ENCODE peak calls at places on chromosomes 12 and 14, in five cellular contexts. O is H1, E is mesendoderm, R is neuronal stem cell, Q is H9. D is an unnamed sample.

GRCh38 chr12:49744363-49744885 is 3.1 kb downstream of the TMBIM6 start:
- DNase-seq in Q (no peak), R (no peak), E (peak), O (no peak), D (no peak)

GRCh38 chr12:49777800-49778748 is 36.7 kb downstream of the TMBIM6 start:
- DNase-seq in E (peak), O (peak), Q (peak), R (peak), D (peak)

GRCh38 chr12:66598081-66598480 is 80.8 kb downstream of the GRIP1 start:
- DNase-seq in R (no peak), Q (no peak), O (no peak), E (no peak), D (no peak)

GRCh38 chr14:102928412-102929348 is 6.2 kb downstream of the AMN start:
- DNase-seq in Q (peak), O (peak), R (peak), E (peak), D (peak)

GRCh38 chr12:52729147-52729546 is 25.8 kb upstream of the KRT77 start:
- DNase-seq in E (no peak), Q (no peak), O (no peak), R (no peak), D (no peak)

GRCh38 chr14:24122971-24123370 is 7.5 kb upstream of the FITM1 start:
- DNase-seq in O (no peak), Q (no peak), E (no peak), R (no peak), D (no peak)

GRCh38 chr12:57726151-57726883 is 12.2 kb downstream of the AGAP2 start:
- DNase-seq in E (peak), Q (peak), O (peak), R (peak), D (peak)

GRCh38 chr12:108578813-108579212 is 16.4 kb downstream of the ISCU start:
- DNase-seq in R (no peak), E (no peak), Q (no peak), O (no peak), D (no peak)

GRCh38 chr12:51187370-51187987 is 14.5 kb upstream of the TFCP2 start:
- DNase-seq in R (no peak), Q (no peak), E (no peak), O (no peak), D (no peak)

GRCh38 chr14:59358774-59359173 is 106.4 kb downstream of the GPR135 start:
- DNase-seq in O (no peak), R (no peak), Q (no peak), E (no peak), D (no peak)

GRCh38 chr14:32693114-32693513 is 245.6 kb upstream of the NPAS3 start:
- DNase-seq in Q (peak), R (no peak), O (no peak), E (peak), D (peak)

GRCh38 chr12:70645494-70646317 is 8.5 kb upstream of the PTPRB start:
- DNase-seq in E (peak), O (no peak), Q (peak), R (no peak), D (peak)

GRCh38 chr12:47757360-47757839 is 1.3 kb downstream of the RAPGEF3 start:
- DNase-seq in E (no peak), R (no peak), O (no peak), Q (no peak), D (no peak)

GRCh38 chr12:106759526-106760183 is 14.8 kb upstream of the RIC8B start:
- DNase-seq in E (no peak), R (no peak), O (no peak), Q (no peak), D (no peak)

GRCh38 chr14:59346796-59347510 is 118.2 kb downstream of the GPR135 start:
- DNase-seq in Q (no peak), O (no peak), R (no peak), E (no peak), D (peak)

GRCh38 chr14:37792124-37792523 is 196.7 kb downstream of the TTC6 start:
- DNase-seq in E (no peak), R (no peak), Q (no peak), O (no peak), D (no peak)

GRCh38 chr14:78450945-78451344 is 280.8 kb downstream of the NRXN3 start:
- DNase-seq in E (no peak), R (no peak), O (no peak), Q (no peak), D (no peak)

GRCh38 chr14:54193871-54194270 is 202.9 kb upstream of the CDKN3 start:
- DNase-seq in Q (no peak), O (no peak), E (peak), R (no peak), D (no peak)

GRCh38 chr12:55707841-55708694 is at the start of gene ITGA7:
- DNase-seq in O (peak), E (peak), R (peak), Q (peak), D (no peak)

GRCh38 chr12:5458229-5459050 is 26.5 kb downstream of the NTF3 start:
- DNase-seq in R (no peak), Q (no peak), O (no peak), E (no peak), D (no peak)

GRCh38 chr12:108560321-108560721 is 652 bp downstream of the SART3 start:
- DNase-seq in O (no peak), R (no peak), E (peak), Q (no peak), D (peak)

GRCh38 chr14:65962952-65963351 is 523.2 kb upstream of the CCDC196 start:
- DNase-seq in R (no peak), E (no peak), Q (no peak), O (no peak), D (no peak)

GRCh38 chr12:104600790-104601739 is 144.3 kb downstream of the CHST11 start:
- DNase-seq in R (no peak), O (no peak), Q (no peak), E (no peak), D (no peak)

GRCh38 chr12:15631007-15631715 is 158.0 kb downstream of the EPS8 start:
- DNase-seq in R (no peak), Q (no peak), O (no peak), E (no peak), D (no peak)

GRCh38 chr12:15633201-15633600 is 156.0 kb downstream of the EPS8 start:
- DNase-seq in Q (no peak), R (no peak), E (no peak), O (no peak), D (no peak)

GRCh38 chr12:15632708-15633107 is 156.5 kb downstream of the EPS8 start:
- DNase-seq in O (no peak), R (no peak), E (no peak), Q (no peak), D (no peak)

GRCh38 chr12:15636060-15636890 is 152.9 kb downstream of the EPS8 start:
- DNase-seq in E (peak), Q (no peak), O (no peak), R (no peak), D (no peak)

DNA sequence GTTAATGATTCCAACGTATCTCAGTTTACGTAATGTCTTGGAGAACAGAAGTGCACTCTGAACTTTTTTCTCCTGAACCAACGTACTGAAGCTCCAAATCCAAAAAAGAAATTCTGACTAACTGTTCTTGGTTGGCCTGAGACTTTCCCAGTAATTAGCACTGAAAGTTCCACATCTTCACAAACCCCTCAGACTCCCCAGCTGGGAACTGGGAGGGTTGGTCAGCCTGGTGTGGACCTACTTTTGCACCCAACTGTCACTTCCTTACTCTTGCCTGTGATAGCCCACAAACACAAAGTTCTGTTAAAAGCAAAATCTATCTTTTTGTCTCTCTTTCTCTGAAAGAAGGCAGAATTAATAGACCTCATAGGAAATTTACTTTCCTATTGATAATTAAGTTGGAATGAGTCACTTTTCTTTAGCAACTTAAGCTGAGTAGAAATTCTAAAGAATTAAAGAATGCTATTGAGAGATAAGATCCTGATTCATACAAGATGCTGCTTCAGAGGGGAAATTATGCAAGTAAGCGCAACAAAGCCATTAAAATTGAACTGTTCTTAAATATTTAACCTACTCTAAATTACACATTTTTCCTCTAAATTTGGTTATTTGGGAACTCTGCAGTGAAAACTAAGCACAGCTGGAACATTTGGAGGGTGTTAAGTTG is 155.0 kb downstream of the EPS8 start:
- DNase-seq in R (no peak), Q (no peak), E (no peak), O (no peak), D (peak)
- H3K23ac ChIP-seq in R (no peak), Q (no peak), E (no peak), O (no peak), D (no peak)

DNA sequence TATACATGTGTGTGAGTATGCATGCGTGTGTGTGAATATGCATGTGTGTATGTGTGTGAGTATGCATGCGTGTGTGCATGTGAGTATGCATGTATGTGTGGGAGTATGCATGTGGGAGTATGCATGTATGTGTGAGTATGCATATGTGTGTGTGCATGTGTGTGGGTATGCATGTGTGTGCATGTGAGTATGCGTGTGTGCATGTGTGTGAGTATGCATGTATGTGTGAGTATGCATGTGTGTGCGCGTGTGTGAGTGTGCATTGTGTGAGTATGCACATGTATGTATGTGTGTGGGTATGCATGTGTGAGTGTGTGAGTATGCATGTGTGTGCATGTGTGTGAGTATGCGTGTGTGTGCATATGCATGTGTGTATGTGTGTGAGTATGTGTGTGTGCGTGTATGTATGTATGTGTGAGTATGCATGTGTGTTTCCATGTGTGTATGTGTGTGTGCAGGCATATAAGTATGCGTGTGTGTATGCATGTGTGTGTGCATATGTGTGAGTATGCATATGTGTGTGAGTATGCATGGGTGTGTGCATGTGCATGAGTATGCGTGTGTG is 97.9 kb upstream of the MED13L start:
- DNase-seq in O (no peak), E (no peak), Q (no peak), R (no peak), D (no peak)
- H3K23ac ChIP-seq in O (peak), E (no peak), Q (no peak), R (peak), D (no peak)

DNA sequence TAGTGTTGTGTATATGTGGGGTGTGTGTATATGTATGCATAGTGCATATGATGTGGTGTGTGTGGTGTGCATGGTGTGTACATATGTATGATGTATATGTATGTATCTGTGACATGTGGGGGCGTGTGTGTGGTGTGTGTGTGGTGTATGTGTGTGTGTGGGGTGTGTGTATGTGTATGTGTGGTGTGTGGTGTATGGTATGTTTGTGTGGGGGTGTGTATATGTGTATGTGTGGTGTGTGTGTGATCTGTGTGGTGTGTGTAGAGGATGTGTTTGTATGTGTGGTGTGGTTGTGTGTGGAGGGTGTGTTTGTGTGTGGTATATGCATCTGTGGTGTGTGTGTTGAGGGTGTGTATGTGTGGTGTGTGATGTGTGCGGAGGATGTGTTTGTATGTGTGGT is 61.6 kb downstream of the CLMN start:
- DNase-seq in Q (no peak), O (no peak), E (no peak), R (no peak), D (no peak)
- H3K23ac ChIP-seq in Q (no peak), O (no peak), E (peak), R (no peak), D (no peak)

DNA sequence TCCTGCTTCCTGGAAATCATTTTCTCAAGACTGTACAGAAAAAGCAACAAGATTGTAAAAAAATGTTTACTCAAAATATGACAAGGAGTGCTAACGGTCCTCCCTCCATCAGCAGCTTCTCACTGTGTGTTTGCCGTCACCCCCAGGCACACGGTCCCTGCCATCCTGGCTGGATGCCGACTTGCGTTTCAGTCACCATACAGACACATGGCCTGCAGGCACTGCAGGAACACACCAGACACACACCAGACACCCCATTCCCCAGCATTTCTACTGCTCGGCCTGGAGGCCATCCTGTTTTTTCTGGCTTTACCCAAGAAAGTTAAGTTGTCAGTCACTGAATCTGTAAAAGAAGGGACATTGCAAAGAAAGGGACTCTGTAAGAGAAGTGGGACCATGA is 10.8 kb downstream of the KCNK10 start:
- DNase-seq in O (no peak), E (no peak), R (no peak), Q (no peak), D (no peak)
- H3K23ac ChIP-seq in O (no peak), E (no peak), R (no peak), Q (no peak), D (no peak)

GRCh38 chr14:60642270-60642789 is 6.9 kb downstream of the SIX1 start:
- DNase-seq in R (peak), Q (peak), E (peak), O (peak), D (no peak)
- H3K23ac ChIP-seq in R (peak), Q (no peak), E (no peak), O (no peak), D (peak)

GRCh38 chr12:118581396-118581795 is 205.0 kb downstream of the SUDS3 start:
- DNase-seq in O (no peak), E (no peak), Q (no peak), R (no peak), D (no peak)

GRCh38 chr12:118571730-118572129 is 195.4 kb downstream of the SUDS3 start:
- DNase-seq in Q (no peak), R (no peak), E (no peak), O (no peak), D (no peak)

DNA sequence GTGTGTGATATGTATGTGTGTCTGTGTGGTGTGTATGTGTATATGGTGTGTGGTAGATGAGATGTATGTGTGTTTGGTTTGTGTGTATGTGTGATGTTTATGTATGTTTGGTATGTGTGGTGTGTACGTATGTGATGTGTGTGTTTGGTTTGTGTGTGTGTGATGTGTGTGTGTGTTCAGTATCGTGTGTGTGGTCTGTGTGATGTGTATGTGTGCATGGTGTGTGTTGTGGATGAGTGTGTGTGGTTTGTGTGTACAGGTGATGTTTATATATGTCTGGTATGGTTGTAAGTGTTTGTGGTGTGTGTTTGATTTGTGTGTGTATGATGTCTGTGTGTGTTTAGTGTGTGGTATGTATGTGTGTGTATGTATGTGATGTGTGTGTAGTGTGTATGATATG is 199.4 kb downstream of the SUDS3 start:
- DNase-seq in Q (no peak), E (no peak), R (no peak), O (no peak), D (no peak)
- H3K23ac ChIP-seq in Q (no peak), E (no peak), R (no peak), O (no peak), D (no peak)

GRCh38 chr14:52949249-52949648 is 1.6 kb downstream of the FERMT2 start:
- DNase-seq in R (no peak), E (no peak), Q (no peak), O (no peak), D (no peak)

GRCh38 chr14:52950898-52951729 is at the start of gene FERMT2:
- DNase-seq in R (peak), Q (peak), O (peak), E (peak), D (peak)

GRCh38 chr14:52949711-52950409 is 990 bp downstream of the FERMT2 start:
- DNase-seq in E (no peak), O (no peak), Q (no peak), R (no peak), D (peak)

GRCh38 chr14:52951730-52952481 is 1.1 kb upstream of the FERMT2 start:
- DNase-seq in O (no peak), Q (peak), R (no peak), E (peak), D (peak)

DNA sequence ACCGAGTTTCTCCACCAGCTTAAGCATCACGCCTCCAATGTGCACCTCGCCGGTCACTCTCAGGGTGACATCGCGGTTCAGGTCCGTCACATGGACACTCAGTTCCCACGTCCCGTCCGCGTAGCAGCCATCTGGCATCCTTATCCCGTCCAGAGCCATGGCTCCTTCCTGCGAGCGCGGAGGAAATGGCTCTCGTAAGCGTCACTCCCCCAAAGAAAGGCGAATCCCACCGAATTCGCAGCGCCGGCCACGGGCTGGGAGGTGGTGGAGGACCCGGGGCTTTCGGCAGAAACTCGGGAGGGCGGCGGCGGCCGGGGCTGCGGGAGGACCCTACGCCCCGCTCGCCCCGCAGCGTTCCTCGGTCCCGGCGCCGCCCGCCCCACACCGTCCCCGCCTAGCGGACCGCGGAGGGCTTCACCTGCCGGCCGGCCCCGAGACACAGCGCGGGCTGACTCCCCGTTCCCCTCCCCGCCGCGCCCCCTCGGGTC is 396 bp downstream of the FERMT2 start:
- DNase-seq in Q (peak), E (peak), O (peak), R (peak), D (peak)
- H3K23ac ChIP-seq in Q (no peak), E (no peak), O (no peak), R (peak), D (peak)

DNA sequence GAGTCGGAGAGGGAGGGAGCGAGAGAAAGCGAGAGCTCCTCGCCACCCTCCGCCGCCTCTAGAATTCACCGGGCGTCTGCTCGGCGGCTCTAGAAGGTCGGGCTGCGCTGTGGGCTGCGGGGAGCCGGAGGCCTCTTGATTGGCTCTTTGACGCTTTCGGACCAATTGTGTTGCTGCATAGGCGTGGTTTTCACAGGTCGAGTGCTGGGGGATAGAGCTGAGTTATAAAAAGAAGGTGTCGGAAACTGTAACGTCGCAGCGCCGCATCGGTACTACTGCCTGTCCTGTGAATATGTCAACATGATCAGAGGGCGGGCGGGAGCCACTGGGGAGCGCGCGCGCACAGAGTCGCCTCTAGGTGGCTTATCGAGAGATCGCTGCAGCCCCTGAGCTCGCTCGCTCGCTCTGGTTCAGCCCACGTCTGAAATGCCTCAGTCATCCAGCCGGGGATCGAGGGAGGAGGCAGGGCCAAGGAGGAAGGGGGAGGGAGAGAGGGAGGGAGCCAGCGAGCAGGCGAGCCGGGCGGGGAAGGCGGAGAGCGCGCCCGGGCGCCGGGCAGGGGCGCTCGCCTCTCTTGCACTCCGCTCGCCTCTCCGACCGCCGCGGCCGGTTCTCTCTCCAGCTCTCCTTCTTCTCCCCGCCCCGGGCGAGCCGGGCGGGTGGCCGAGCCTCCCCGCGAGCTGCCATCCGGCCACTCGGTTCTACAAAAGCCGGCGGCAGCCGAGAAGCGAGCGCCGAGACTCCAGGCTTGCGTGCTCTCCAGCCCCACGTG is at the start of gene TBX3:
- DNase-seq in E (peak), O (peak), R (peak), Q (peak), D (peak)
- H3K23ac ChIP-seq in E (peak), O (no peak), R (peak), Q (no peak), D (peak)

DNA sequence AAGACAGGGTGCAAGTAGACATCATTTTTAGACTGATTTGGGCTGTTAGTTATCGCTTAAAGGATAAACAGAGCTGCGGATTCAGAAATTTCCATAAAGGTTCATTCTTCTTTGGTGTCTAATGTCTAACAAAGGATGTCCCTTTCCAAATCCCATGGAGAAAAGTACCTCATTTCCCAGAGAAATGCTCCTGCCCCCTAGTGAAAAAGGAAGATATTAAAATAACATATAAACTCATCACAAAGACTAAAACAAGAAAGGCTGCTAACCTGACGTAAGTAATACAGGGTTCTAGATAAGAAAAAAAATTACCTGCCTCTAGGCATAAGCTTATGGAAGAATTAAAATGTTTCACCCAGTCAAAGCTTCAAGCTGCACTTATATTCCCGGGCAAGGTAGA is 22.8 kb downstream of the ARMH4 start:
- DNase-seq in E (no peak), O (no peak), Q (no peak), R (no peak), D (no peak)
- H3K23ac ChIP-seq in E (no peak), O (no peak), Q (no peak), R (no peak), D (no peak)